ENCODE peak calls at places on chromosomes 3 and 15, in six cellular contexts. W is cardiac muscle cell, B is HCT116, A is dorsolateral prefrontal cortex, D is GM19239, Z is AG04450. O is an unnamed sample.

GRCh38 chr15:83610132-83610531 is 43.8 kb upstream of the ADAMTSL3 start:
- DNase-seq in W (no peak), B (no peak), Z (no peak), A (no peak), D (no peak), O (no peak)

GRCh38 chr3:105686324-105686897 is 182.4 kb downstream of the CBLB start:
- DNase-seq in D (peak; percentile 1), Z (peak; percentile 2), A (no peak), B (peak; percentile 0), W (no peak), O (no peak)

GRCh38 chr3:51710631-51711351 is 3.9 kb downstream of the GRM2 start:
- DNase-seq in A (peak; percentile 23), Z (no peak), D (no peak), W (peak; percentile 29), B (no peak), O (no peak)

GRCh38 chr15:52288051-52288942 is 7.3 kb downstream of the MYO5C start:
- DNase-seq in Z (peak; percentile 13), A (no peak), D (no peak), B (no peak), W (no peak), O (no peak)

GRCh38 chr3:73115806-73116205 is 54.3 kb downstream of the EBLN2 start:
- DNase-seq in D (no peak), Z (no peak), W (no peak), B (no peak), A (no peak), O (no peak)

GRCh38 chr3:125213946-125214542 is 1.5 kb upstream of the SLC12A8 start:
- DNase-seq in B (no peak), W (no peak), A (no peak), Z (no peak), D (no peak), O (no peak)

GRCh38 chr3:81425198-81425868 is 336.1 kb downstream of the GBE1 start:
- DNase-seq in W (no peak), D (no peak), Z (no peak), A (no peak), B (no peak), O (peak; percentile 76)

GRCh38 chr3:22977042-22977441 is 226.1 kb upstream of the UBE2E2 start:
- DNase-seq in B (no peak), D (no peak), A (no peak), W (no peak), Z (no peak), O (no peak)